ENCODE peak calls at places on chromosomes 13 and 19, in ten cellular contexts. One of them, this sample, is unnamed.

GRCh38 chr13:91346848-91347211 is 657 bp upstream of the MIR17HG start:
- DNase-seq in ELF-1: no peak
- DNase-seq in endothelial cell: peak; percentile 22
- DNase-seq in neural crest cell: no peak
- DNase-seq in AG04450: no peak
- DNase-seq in T-helper 1 cell: no peak
- DNase-seq in activated naive CD4-positive, alpha-beta T cell treated with Interleukin-2 at 50 U/mL for 16 hours: peak; percentile 56
- DNase-seq in effector memory CD8-positive, alpha-beta T cell: peak; percentile 31
- DNase-seq in amniotic epithelial cell: no peak
- DNase-seq in ureter: peak; percentile 41
- DNase-seq in this sample: peak; percentile 8

GRCh38 chr19:48350856-48351255 is 12.9 kb downstream of the TMEM143 start:
- DNase-seq in effector memory CD8-positive, alpha-beta T cell: no peak
- DNase-seq in activated naive CD4-positive, alpha-beta T cell treated with Interleukin-2 at 50 U/mL for 16 hours: no peak
- DNase-seq in AG04450: no peak
- DNase-seq in amniotic epithelial cell: no peak
- DNase-seq in ELF-1: no peak
- DNase-seq in neural crest cell: no peak
- DNase-seq in ureter: no peak
- DNase-seq in endothelial cell: no peak
- DNase-seq in T-helper 1 cell: no peak
- DNase-seq in this sample: no peak

GRCh38 chr13:85806553-85807175 is 7.4 kb upstream of the SLITRK6 start:
- DNase-seq in amniotic epithelial cell: peak; percentile 39
- DNase-seq in effector memory CD8-positive, alpha-beta T cell: no peak
- DNase-seq in ELF-1: no peak
- DNase-seq in activated naive CD4-positive, alpha-beta T cell treated with Interleukin-2 at 50 U/mL for 16 hours: no peak
- DNase-seq in T-helper 1 cell: no peak
- DNase-seq in neural crest cell: no peak
- DNase-seq in endothelial cell: no peak
- DNase-seq in ureter: no peak
- DNase-seq in AG04450: peak; percentile 47
- DNase-seq in this sample: peak; percentile 36

GRCh38 chr19:56750658-56751057 is 79.1 kb upstream of the ZNF835 start:
- DNase-seq in neural crest cell: no peak
- DNase-seq in effector memory CD8-positive, alpha-beta T cell: no peak
- DNase-seq in AG04450: no peak
- DNase-seq in ELF-1: no peak
- DNase-seq in T-helper 1 cell: no peak
- DNase-seq in amniotic epithelial cell: no peak
- DNase-seq in ureter: no peak
- DNase-seq in activated naive CD4-positive, alpha-beta T cell treated with Interleukin-2 at 50 U/mL for 16 hours: no peak
- DNase-seq in endothelial cell: no peak
- DNase-seq in this sample: no peak

GRCh38 chr13:48637601-48638000 is 16.1 kb upstream of the CYSLTR2 start:
- DNase-seq in amniotic epithelial cell: no peak
- DNase-seq in T-helper 1 cell: no peak
- DNase-seq in activated naive CD4-positive, alpha-beta T cell treated with Interleukin-2 at 50 U/mL for 16 hours: no peak
- DNase-seq in effector memory CD8-positive, alpha-beta T cell: no peak
- DNase-seq in ELF-1: no peak
- DNase-seq in ureter: no peak
- DNase-seq in neural crest cell: no peak
- DNase-seq in AG04450: no peak
- DNase-seq in endothelial cell: no peak
- DNase-seq in this sample: no peak

GRCh38 chr19:45293682-45294081 is 29.0 kb downstream of the CKM start:
- DNase-seq in ELF-1: no peak
- DNase-seq in T-helper 1 cell: no peak
- DNase-seq in AG04450: no peak
- DNase-seq in endothelial cell: no peak
- DNase-seq in activated naive CD4-positive, alpha-beta T cell treated with Interleukin-2 at 50 U/mL for 16 hours: peak; percentile 22
- DNase-seq in neural crest cell: no peak
- DNase-seq in ureter: no peak
- DNase-seq in amniotic epithelial cell: no peak
- DNase-seq in effector memory CD8-positive, alpha-beta T cell: no peak
- DNase-seq in this sample: no peak

GRCh38 chr13:50125306-50125555 is 110.0 kb downstream of the KCNRG start:
- DNase-seq in AG04450: no peak
- DNase-seq in endothelial cell: no peak
- DNase-seq in neural crest cell: no peak
- DNase-seq in effector memory CD8-positive, alpha-beta T cell: peak; percentile 62
- DNase-seq in ureter: no peak
- DNase-seq in activated naive CD4-positive, alpha-beta T cell treated with Interleukin-2 at 50 U/mL for 16 hours: no peak
- DNase-seq in amniotic epithelial cell: no peak
- DNase-seq in T-helper 1 cell: no peak
- DNase-seq in ELF-1: no peak
- DNase-seq in this sample: no peak

GRCh38 chr19:2315818-2316353 is 7.9 kb upstream of the LINGO3 start:
- DNase-seq in AG04450: no peak
- DNase-seq in amniotic epithelial cell: peak; percentile 61
- DNase-seq in effector memory CD8-positive, alpha-beta T cell: no peak
- DNase-seq in ureter: no peak
- DNase-seq in ELF-1: peak; percentile 79
- DNase-seq in endothelial cell: peak; percentile 80
- DNase-seq in T-helper 1 cell: no peak
- DNase-seq in neural crest cell: peak; percentile 75
- DNase-seq in activated naive CD4-positive, alpha-beta T cell treated with Interleukin-2 at 50 U/mL for 16 hours: no peak
- DNase-seq in this sample: peak; percentile 68

This sample was measured in fibroblast of villous mesenchyme.